ENCODE peak calls at places on chromosomes 7 and 10, in five cellular contexts. U is coronary artery, W is OCI-LY7, Y is Panc1, Z is HCT116. S is an unnamed sample.

GRCh38 chr10:62323751-62324150 is 50.4 kb upstream of the ZNF365 start:
- DNase-seq in U (no peak), W (no peak), Y (no peak), Z (no peak), S (no peak)

GRCh38 chr7:32079530-32079929 is 9.3 kb upstream of the PDE1C start:
- DNase-seq in U (no peak), W (no peak), Y (no peak), Z (no peak), S (no peak)

GRCh38 chr7:45973725-45974532 is 52.9 kb upstream of the IGFBP3 start:
- DNase-seq in U (no peak), W (no peak), Y (no peak), Z (no peak), S (no peak)

GRCh38 chr7:7439564-7439963 is 96.1 kb downstream of the COL28A1 start:
- DNase-seq in U (no peak), W (no peak), Y (no peak), Z (no peak), S (no peak)

GRCh38 chr10:11045995-11046394 is 28.3 kb downstream of the CELF2 start:
- DNase-seq in U (no peak), W (no peak), Y (no peak), Z (no peak), S (no peak)

GRCh38 chr7:128056901-128057300 is 25.7 kb upstream of the LRRC4 start:
- DNase-seq in U (no peak), W (no peak), Y (no peak), Z (no peak), S (no peak)

GRCh38 chr7:50781371-50781770 is 1.3 kb downstream of the GRB10 start:
- DNase-seq in U (no peak), W (no peak), Y (no peak), Z (no peak), S (no peak)

GRCh38 chr7:157990878-157991250 is 596.8 kb downstream of the PTPRN2 start:
- DNase-seq in U (no peak), W (no peak), Y (no peak), Z (no peak), S (no peak)

GRCh38 chr7:21030237-21030636 is 243.6 kb upstream of the SP8 start:
- DNase-seq in U (no peak), W (no peak), Y (no peak), Z (no peak), S (no peak)

GRCh38 chr10:110016037-110016436 is 8.3 kb downstream of the ADD3 start:
- DNase-seq in U (no peak), W (peak; percentile 35), Y (no peak), Z (no peak), S (peak; percentile 48)

GRCh38 chr7:24718431-24718831 is 38.8 kb downstream of the GSDME start:
- DNase-seq in U (no peak), W (peak; percentile 65), Y (no peak), Z (no peak), S (no peak)

GRCh38 chr7:17105701-17106100 is 192.8 kb upstream of the AHR start:
- DNase-seq in U (no peak), W (no peak), Y (no peak), Z (no peak), S (no peak)

GRCh38 chr10:121978511-121978910 is 3.5 kb upstream of the NSMCE4A start:
- DNase-seq in U (no peak), W (no peak), Y (no peak), Z (no peak), S (no peak)

GRCh38 chr7:47953822-47954221 is 5.6 kb upstream of the PKD1L1 start:
- DNase-seq in U (no peak), W (no peak), Y (no peak), Z (no peak), S (no peak)

GRCh38 chr7:43915907-43916306 is 9.5 kb upstream of the URGCP start:
- DNase-seq in U (no peak), W (no peak), Y (no peak), Z (no peak), S (no peak)

GRCh38 chr10:118511720-118512119 is 83.7 kb downstream of the PRLHR start:
- DNase-seq in U (no peak), W (no peak), Y (no peak), Z (no peak), S (no peak)

GRCh38 chr10:110524864-110525242 is 27.1 kb downstream of the DUSP5 start:
- DNase-seq in U (peak; percentile 16), W (no peak), Y (no peak), Z (no peak), S (no peak)

GRCh38 chr7:77766801-77767605 is 31.2 kb downstream of the TMEM60 start:
- DNase-seq in U (no peak), W (no peak), Y (no peak), Z (no peak), S (no peak)

GRCh38 chr10:47412869-47413268 is 28.8 kb upstream of the ZNF488 start:
- DNase-seq in U (no peak), W (no peak), Y (no peak), Z (no peak), S (no peak)

GRCh38 chr10:47184724-47185330 is 115.2 kb upstream of the GDF10 start:
- DNase-seq in U (no peak), W (no peak), Y (no peak), Z (no peak), S (no peak)

GRCh38 chr10:77611670-77612069 is 25.9 kb downstream of the KCNMA1 start:
- DNase-seq in U (no peak), W (no peak), Y (no peak), Z (no peak), S (no peak)

DNA sequence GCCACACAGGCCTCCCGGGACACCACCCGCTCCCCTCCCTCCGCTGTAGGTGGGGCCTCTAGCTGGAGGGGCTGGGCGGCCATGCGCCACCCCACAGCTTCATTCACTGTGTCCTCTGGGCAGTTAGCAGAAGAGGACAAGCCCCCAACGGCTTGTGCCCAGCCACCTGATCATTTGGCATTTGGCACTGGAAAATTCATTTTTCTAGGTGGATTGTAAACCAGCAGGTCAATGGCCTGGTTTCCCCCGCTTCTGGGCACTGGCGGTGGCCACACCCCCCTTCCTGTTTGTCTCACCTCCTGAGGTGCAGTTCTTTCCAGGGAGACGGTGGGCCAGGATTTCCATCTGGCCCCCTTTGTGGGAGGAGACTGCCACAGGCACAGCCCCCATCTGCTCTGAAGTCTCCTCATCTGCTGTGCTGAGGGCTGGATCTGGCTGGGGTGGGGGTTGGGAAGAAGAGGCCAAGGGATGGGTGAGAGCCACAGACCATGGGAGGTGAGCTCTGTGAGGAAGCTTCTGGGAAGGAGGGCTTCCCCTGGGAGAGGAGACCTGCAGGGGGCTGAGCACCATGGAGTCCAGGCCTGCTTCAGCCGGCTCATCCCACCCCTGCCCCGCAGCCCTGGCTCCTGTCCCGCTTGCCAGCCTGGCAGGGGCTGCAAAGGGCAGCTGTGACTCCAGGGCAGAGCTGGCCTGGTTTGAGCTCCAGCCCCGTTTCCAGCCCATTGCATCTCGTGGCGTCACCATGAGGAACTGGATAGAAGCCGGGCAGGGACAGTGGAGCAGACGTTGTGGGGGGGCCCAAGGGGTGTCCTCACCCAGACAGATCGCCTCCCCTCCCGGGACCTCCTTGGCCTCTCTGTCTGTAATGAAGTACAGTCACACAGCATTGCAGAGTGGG is 40.1 kb upstream of the SLC29A3 start:
- DNase-seq in U (no peak), W (no peak), Y (no peak), Z (no peak), S (no peak)
- H3K27ac ChIP-seq in U (no peak overlapping the region), W (no peak overlapping the region), Y (no peak overlapping the region), Z (no peak overlapping the region), S (no peak overlapping the region)

DNA sequence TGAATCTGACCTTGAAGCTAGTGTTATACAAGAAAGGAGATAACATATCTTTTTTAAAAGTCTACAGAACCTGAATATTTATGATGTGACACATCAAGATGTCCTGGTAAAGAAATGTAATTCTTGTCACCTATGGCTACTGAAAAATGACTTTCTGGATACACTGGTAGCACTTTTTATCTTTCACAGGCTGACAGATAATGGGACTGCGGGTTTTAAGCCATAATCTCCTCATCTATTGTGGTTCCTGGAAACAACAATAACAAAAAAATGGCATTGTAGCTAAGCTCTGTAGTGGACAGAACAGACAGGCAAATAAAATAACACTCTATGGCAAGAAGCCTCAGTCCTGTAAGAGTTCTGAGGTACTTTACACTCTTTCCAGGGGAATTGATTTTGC is 31.6 kb upstream of the YAE1 start:
- DNase-seq in U (no peak), W (no peak), Y (no peak), Z (no peak), S (no peak)
- H3K27ac ChIP-seq in U (no peak overlapping the region), W (no peak overlapping the region), Y (no peak overlapping the region), Z (no peak overlapping the region), S (no peak overlapping the region)

GRCh38 chr7:41116337-41116736 is 586.6 kb downstream of the INHBA start:
- DNase-seq in U (no peak), W (no peak), Y (no peak), Z (no peak), S (no peak)
- H3K27ac ChIP-seq in U (no peak overlapping the region), W (no peak overlapping the region), Y (no peak overlapping the region), Z (no peak overlapping the region), S (no peak overlapping the region)

GRCh38 chr10:43905502-43906236 is 257.0 kb upstream of the ZNF32 start:
- DNase-seq in U (no peak), W (no peak), Y (no peak), Z (no peak), S (no peak)
- H3K27ac ChIP-seq in U (peak overlapping the region; percentile 29), W (no peak overlapping the region), Y (no peak overlapping the region), Z (no peak overlapping the region), S (no peak overlapping the region)

GRCh38 chr7:66263936-66264335 is 58.8 kb downstream of the TPST1 start:
- DNase-seq in U (no peak), W (no peak), Y (no peak), Z (no peak), S (no peak)
- H3K27ac ChIP-seq in U (no peak overlapping the region), W (no peak overlapping the region), Y (no peak overlapping the region), Z (no peak overlapping the region), S (no peak overlapping the region)

GRCh38 chr7:512146-512510 is 7.5 kb downstream of the PDGFA start:
- DNase-seq in U (no peak), W (no peak), Y (no peak), Z (no peak), S (no peak)
- H3K27ac ChIP-seq in U (peak overlapping the region; percentile 100), W (no peak overlapping the region), Y (no peak overlapping the region), Z (no peak overlapping the region), S (no peak overlapping the region)

GRCh38 chr10:117216028-117216427 is 18.7 kb downstream of the KCNK18 start:
- DNase-seq in U (no peak), W (no peak), Y (no peak), Z (no peak), S (no peak)

GRCh38 chr10:117216611-117217195 is 19.4 kb downstream of the KCNK18 start:
- DNase-seq in U (no peak), W (peak; percentile 69), Y (peak; percentile 51), Z (peak; percentile 54), S (peak; percentile 76)

GRCh38 chr10:117217196-117217761 is 20.0 kb downstream of the KCNK18 start:
- DNase-seq in U (no peak), W (no peak), Y (no peak), Z (no peak), S (no peak)

GRCh38 chr10:117214401-117214800 is 17.1 kb downstream of the KCNK18 start:
- DNase-seq in U (no peak), W (no peak), Y (no peak), Z (no peak), S (no peak)

GRCh38 chr10:117215079-117215478 is 17.8 kb downstream of the KCNK18 start:
- DNase-seq in U (no peak), W (no peak), Y (no peak), Z (no peak), S (no peak)
- H3K27ac ChIP-seq in U (no peak overlapping the region), W (no peak overlapping the region), Y (no peak overlapping the region), Z (no peak overlapping the region), S (no peak overlapping the region)

S was measured in neuronal stem cell.